ENCODE peak calls at places on chromosomes 2 and 18, in eight cellular contexts. R is transverse colon, Y is ovary, O is A549, W is sigmoid colon, M is esophagus muscularis mucosa, B is suprapubic skin, J is HepG2. L is an unnamed sample.

GRCh38 chr18:52200406-52200805 is 139.6 kb upstream of the DCC start:
- DNase-seq in O (no peak), Y (no peak), J (no peak), W (no peak), B (no peak), M (no peak), R (no peak), L (no peak)

GRCh38 chr2:129762386-129763189 is 216.9 kb upstream of the RAB6C start:
- DNase-seq in R (no peak), M (peak; percentile 84), O (no peak), B (no peak), W (no peak), J (no peak), Y (no peak), L (no peak)

GRCh38 chr2:46702537-46702936 is 213.1 kb downstream of the MCFD2 start:
- DNase-seq in J (no peak), Y (no peak), R (no peak), B (no peak), O (no peak), M (no peak), W (no peak), L (no peak)

GRCh38 chr2:140529706-140530105 is 1601.1 kb downstream of the LRP1B start:
- DNase-seq in O (no peak), R (no peak), Y (no peak), W (no peak), M (no peak), B (no peak), J (no peak), L (no peak)

GRCh38 chr2:20745924-20746555 is 76.9 kb downstream of the LDAH start:
- DNase-seq in M (no peak), B (no peak), O (peak; percentile 57), Y (no peak), J (peak; percentile 12), W (no peak), R (no peak), L (no peak)

GRCh38 chr18:58671941-58672565 is 788 bp downstream of the MALT1 start:
- DNase-seq in M (no peak), R (peak; percentile 62), Y (no peak), W (no peak), O (peak; percentile 39), B (no peak), J (no peak), L (peak; percentile 52)

GRCh38 chr2:176104338-176105077 is 2.6 kb upstream of the HOXD11 start:
- DNase-seq in Y (peak; percentile 15), M (no peak), W (peak; percentile 78), R (no peak), B (peak; percentile 78), O (peak; percentile 82), J (no peak), L (no peak)

GRCh38 chr18:35933982-35934381 is 38.5 kb upstream of the RMP24 start:
- DNase-seq in W (no peak), R (no peak), B (no peak), Y (no peak), J (peak; percentile 24), O (peak; percentile 28), M (no peak), L (no peak)

GRCh38 chr2:42722328-42723190 is 41.4 kb downstream of the OXER1 start:
- DNase-seq in R (peak; percentile 13), O (peak; percentile 42), Y (peak; percentile 61), M (no peak), B (no peak), J (no peak), W (peak; percentile 71), L (peak; percentile 65)

GRCh38 chr18:6520901-6521300 is 106.2 kb upstream of the L3MBTL4 start:
- DNase-seq in R (no peak), O (no peak), M (no peak), B (no peak), J (no peak), Y (no peak), W (no peak), L (no peak)

GRCh38 chr2:96502891-96503636 is 2.1 kb downstream of the NEURL3 start:
- DNase-seq in R (no peak), J (no peak), M (peak; percentile 84), O (no peak), B (no peak), W (no peak), Y (peak; percentile 61), L (no peak)

GRCh38 chr2:96501471-96501874 is 3.7 kb downstream of the NEURL3 start:
- DNase-seq in R (no peak), M (no peak), Y (no peak), J (no peak), W (no peak), O (no peak), B (no peak), L (no peak)

GRCh38 chr2:96500385-96501066 is 4.6 kb downstream of the NEURL3 start:
- DNase-seq in M (no peak), O (no peak), R (no peak), W (no peak), Y (no peak), J (no peak), B (no peak), L (no peak)

GRCh38 chr2:96503637-96504243 is 1.4 kb downstream of the NEURL3 start:
- DNase-seq in M (no peak), R (no peak), Y (no peak), W (no peak), B (no peak), J (no peak), O (no peak), L (no peak)

DNA sequence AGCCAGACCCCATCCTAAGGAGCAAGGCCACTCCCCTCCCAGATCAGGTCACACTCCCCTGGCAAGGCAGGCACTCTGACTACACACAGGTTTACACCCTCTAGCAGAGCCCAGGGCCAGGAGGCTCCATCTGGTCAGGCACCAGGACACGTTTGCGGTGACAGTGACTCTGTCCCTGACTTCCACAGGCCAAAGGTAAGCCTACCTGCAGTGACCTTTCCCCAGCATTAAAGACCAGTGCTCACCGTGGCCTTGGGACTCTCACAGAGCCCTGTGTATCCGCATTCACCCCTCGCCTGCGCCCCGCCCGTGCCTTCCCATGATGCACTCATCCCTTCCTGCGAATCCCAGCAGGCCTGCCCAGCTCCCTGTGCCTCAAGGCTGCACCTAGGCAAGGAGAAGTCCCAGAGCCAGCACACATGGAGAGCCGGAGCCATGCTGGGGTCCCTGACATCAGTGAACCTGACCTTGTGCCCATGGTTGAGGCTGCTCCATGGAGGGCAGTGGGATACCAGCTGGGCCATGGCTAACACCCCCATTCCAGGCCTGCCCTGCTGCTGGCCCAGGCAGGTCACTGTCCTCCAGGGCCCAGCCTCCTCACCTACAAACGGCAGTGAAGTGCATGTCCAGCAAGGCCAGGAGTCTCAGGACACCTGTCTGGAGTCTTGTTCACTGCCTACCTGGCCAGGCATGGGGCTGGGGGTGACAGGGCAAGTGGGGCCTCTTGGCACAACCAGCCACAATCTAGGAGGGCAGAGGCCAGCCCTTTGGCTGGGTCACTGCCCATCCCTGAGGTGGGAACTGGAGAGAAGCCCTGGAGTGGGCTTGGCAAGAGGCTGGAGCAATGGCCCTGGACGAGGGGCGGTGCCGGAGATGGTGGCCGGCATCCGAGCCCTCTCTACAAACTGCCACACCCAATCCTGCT is 3.0 kb downstream of the NEURL3 start:
- DNase-seq in B (no peak), Y (no peak), M (no peak), W (no peak), R (peak; percentile 41), O (no peak), J (peak; percentile 49), L (no peak)
- TF ChIP-seq EP300 in B (no peak), Y (no peak), M (no peak), W (no peak), R (no peak), O (no peak), J (peak; percentile 58), L (no peak)

GRCh38 chr2:202574541-202574940 is 60.2 kb upstream of the FAM117B start:
- DNase-seq in J (peak; percentile 18), W (no peak), O (no peak), Y (no peak), B (no peak), M (no peak), R (no peak), L (no peak)

DNA sequence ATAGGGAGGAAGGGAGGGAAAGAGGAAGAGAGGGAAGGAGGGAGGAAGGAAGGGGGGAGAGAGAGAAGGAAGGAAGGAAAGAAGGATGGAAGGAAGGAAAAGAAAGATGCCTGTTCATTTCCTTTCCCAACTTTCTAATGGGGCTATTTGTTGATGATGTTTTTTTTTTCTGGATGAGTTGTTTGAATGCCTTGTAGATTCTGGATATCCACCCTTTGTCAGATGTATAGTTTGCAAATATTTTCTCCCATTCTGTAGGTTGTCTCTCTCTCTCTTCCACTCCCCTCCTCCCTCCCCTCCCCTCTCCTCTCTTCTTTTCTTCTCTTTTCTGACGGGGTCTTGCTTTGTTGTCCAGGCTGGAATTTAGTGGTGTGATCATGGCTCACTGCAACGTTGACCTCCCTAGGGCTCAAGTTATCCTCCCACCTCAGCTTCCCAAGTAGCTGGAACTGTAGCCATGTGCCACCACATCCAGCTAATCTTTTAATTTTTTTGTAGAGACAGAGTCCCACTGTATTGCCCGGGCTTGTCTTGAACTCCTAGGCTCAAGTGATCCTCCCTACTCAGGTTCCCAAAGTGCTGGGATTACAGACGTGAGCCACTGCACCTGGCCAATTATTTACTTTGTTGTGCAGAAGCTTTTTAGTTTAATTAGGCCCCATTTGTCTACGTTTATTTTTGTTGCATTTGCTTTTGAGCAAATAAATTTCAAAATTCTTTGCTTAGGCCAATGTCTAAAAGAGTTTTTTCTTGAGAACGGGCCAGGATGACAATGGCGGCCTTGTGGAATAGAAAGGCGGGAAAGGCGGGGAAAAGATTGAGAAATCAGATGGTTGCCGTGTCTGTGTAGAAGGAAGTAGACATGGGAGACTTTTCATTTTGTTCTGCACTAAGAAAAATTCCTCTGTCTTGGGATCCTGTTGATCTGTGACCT is 57.3 kb upstream of the FAM117B start:
- DNase-seq in J (peak; percentile 62), W (no peak), R (no peak), Y (no peak), O (no peak), M (no peak), B (no peak), L (no peak)
- TF ChIP-seq EP300 in J (no peak), W (no peak), R (no peak), Y (no peak), O (no peak), M (no peak), B (no peak), L (no peak)

DNA sequence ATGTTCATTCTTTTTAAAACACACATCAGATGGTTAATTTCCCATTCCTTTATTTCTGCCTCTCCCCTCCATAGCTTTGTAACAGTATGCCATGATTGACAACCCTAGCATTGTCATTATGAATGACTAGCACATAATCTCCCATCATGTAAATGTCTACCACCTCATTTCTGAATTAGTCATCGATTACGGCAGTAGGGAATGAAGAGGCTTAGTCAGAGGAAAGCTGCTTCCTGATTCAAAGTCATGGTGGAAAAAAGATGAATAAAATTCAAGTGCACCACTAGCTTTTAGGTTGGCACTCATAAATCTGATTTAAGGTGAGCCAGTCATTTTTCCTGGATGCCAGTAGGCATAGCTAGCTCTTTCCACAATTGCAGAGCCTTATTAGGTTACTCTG is 19.1 kb upstream of the ACMSD start:
- DNase-seq in R (no peak), B (no peak), M (no peak), W (no peak), O (peak; percentile 20), J (no peak), Y (no peak), L (no peak)
- TF ChIP-seq EP300 in R (no peak), B (no peak), M (no peak), W (no peak), O (no peak), J (no peak), Y (no peak), L (no peak)

GRCh38 chr2:173075781-173076556 is at the start of gene MAP3K20:
- DNase-seq in O (peak; percentile 77), B (peak; percentile 92), W (peak; percentile 92), Y (peak; percentile 85), R (peak; percentile 70), M (no peak), J (peak; percentile 38), L (peak; percentile 73)
- TF ChIP-seq EP300 in O (no peak), B (no peak), W (no peak), Y (no peak), R (no peak), M (no peak), J (no peak), L (no peak)

L was measured in stomach.